ENCODE peak calls at places on chromosomes 2 and 18, in ten cellular contexts. W is MM.1S, B is transverse colon, O is IMR-90, P is kidney epithelial cell, J is right atrium auricular region, G is bronchial epithelial cell, N is pancreas, Y is tibial nerve, X is prostate gland. Z is an unnamed sample. For H3K27me3, the result is how much of the 10 kb centered on the place peaks cover.

GRCh38 chr18:64322189-64322588 is 173.3 kb upstream of the LINC00305 start:
- DNase-seq in W (no peak), B (no peak), O (no peak), P (no peak), J (no peak), G (no peak), N (no peak), Y (no peak), X (no peak), Z (no peak)

GRCh38 chr18:67980241-67980640 is 463.7 kb upstream of the DSEL start:
- DNase-seq in W (peak), B (no peak), O (no peak), P (no peak), J (no peak), G (no peak), N (no peak), Y (no peak), X (no peak), Z (no peak)

GRCh38 chr2:17830053-17831034 is 14.1 kb downstream of the MSGN1 start:
- DNase-seq in W (peak), B (peak), O (peak), P (peak), J (peak), G (peak), N (peak), Y (peak), X (peak), Z (peak)

GRCh38 chr18:13657974-13658373 is 68.4 kb downstream of the FAM210A start:
- DNase-seq in W (no peak), B (no peak), O (no peak), P (no peak), J (no peak), G (no peak), N (no peak), Y (no peak), X (no peak), Z (no peak)

GRCh38 chr2:105188343-105188742 is 53.2 kb upstream of the GPR45 start:
- DNase-seq in W (no peak), B (no peak), O (no peak), P (no peak), J (no peak), G (no peak), N (no peak), Y (no peak), X (no peak), Z (no peak)

GRCh38 chr18:46167971-46168370 is 63.8 kb downstream of the HAUS1 start:
- DNase-seq in W (peak), B (peak), O (no peak), P (no peak), J (no peak), G (no peak), N (no peak), Y (no peak), X (no peak), Z (no peak)

GRCh38 chr2:190600293-190601103 is 48.4 kb upstream of the NAB1 start:
- DNase-seq in W (no peak), B (no peak), O (no peak), P (no peak), J (no peak), G (no peak), N (no peak), Y (no peak), X (no peak), Z (no peak)

GRCh38 chr2:12624911-12625598 is 91.7 kb upstream of the TRIB2 start:
- DNase-seq in W (no peak), B (no peak), O (no peak), P (no peak), J (no peak), G (no peak), N (no peak), Y (no peak), X (no peak), Z (no peak)

GRCh38 chr2:113132622-113133021 is 5.2 kb downstream of the IL1RN start:
- DNase-seq in W (no peak), B (no peak), O (no peak), P (no peak), J (peak), G (no peak), N (no peak), Y (no peak), X (no peak), Z (no peak)

GRCh38 chr2:72127401-72128058 is 20.1 kb downstream of the CYP26B1 start:
- DNase-seq in W (no peak), B (no peak), O (no peak), P (no peak), J (no peak), G (no peak), N (no peak), Y (no peak), X (no peak), Z (no peak)

GRCh38 chr2:205776139-205776538 is 93.8 kb downstream of the NRP2 start:
- DNase-seq in W (peak), B (peak), O (no peak), P (no peak), J (no peak), G (no peak), N (peak), Y (no peak), X (no peak), Z (no peak)

GRCh38 chr2:179461367-179461886 is 196.8 kb upstream of the SESTD1 start:
- DNase-seq in W (no peak), B (no peak), O (no peak), P (no peak), J (no peak), G (no peak), N (no peak), Y (no peak), X (no peak), Z (no peak)

GRCh38 chr2:213148572-213149331 is 2.7 kb downstream of the IKZF2 start:
- DNase-seq in W (no peak), B (no peak), O (no peak), P (no peak), J (no peak), G (no peak), N (no peak), Y (no peak), X (no peak), Z (no peak)

GRCh38 chr18:8426401-8426800 is 182.8 kb upstream of the RAB12 start:
- DNase-seq in W (no peak), B (no peak), O (no peak), P (no peak), J (no peak), G (no peak), N (no peak), Y (no peak), X (no peak), Z (no peak)

GRCh38 chr2:72824224-72824842 is 1.5 kb downstream of the EXOC6B start:
- DNase-seq in W (no peak), B (no peak), O (peak), P (peak), J (no peak), G (peak), N (no peak), Y (no peak), X (no peak), Z (no peak)

GRCh38 chr2:98912221-98912851 is 23.7 kb downstream of the CRACDL start:
- DNase-seq in W (no peak), B (no peak), O (peak), P (peak), J (no peak), G (peak), N (peak), Y (no peak), X (no peak), Z (peak)

GRCh38 chr2:10340593-10340975 is 37.9 kb downstream of the HPCAL1 start:
- DNase-seq in W (no peak), B (no peak), O (no peak), P (no peak), J (no peak), G (no peak), N (no peak), Y (no peak), X (no peak), Z (no peak)

GRCh38 chr18:30970201-30970816 is 72.2 kb downstream of the DSC3 start:
- DNase-seq in W (peak), B (no peak), O (peak), P (no peak), J (no peak), G (peak), N (no peak), Y (no peak), X (peak), Z (no peak)
- TF ChIP-seq CTCF in W (peak), B (peak), O (peak), P (peak), J (peak), G (peak), N (peak), Y (peak), X (peak), Z (no peak)

DNA sequence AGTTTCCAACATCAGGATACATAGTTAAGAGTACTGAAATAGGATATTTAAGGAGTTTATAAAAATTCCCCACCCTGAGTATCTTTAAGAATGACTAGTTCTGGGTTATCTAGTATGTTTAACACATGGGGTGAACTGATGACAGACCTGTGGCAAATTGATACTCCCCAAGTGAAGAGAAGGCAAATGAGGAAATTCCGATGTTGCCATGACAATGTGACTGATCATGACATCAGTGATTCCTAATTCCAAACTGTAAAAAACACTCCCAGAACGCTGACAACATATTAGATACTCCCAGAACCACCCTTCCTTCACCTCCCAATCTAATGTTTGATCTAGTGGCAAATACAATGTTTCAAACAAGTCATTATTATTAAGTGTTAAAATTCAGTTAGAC is 77.6 kb downstream of the RBMS1 start:
- DNase-seq in W (no peak), B (no peak), O (peak), P (no peak), J (no peak), G (peak), N (no peak), Y (no peak), X (no peak), Z (no peak)
- H3K27me3 ChIP-seq in W (under half), B (under half), O (under half), P (under half), J (under half), G (under half), N (under half), Y (under half), X (under half), Z (under half)

GRCh38 chr2:230416061-230416721 is at the start of gene SP100:
- DNase-seq in W (peak), B (peak), O (peak), P (peak), J (peak), G (peak), N (peak), Y (peak), X (peak), Z (peak)

GRCh38 chr2:230418341-230419016 is 2.5 kb downstream of the SP100 start:
- DNase-seq in W (no peak), B (no peak), O (peak), P (no peak), J (no peak), G (peak), N (no peak), Y (no peak), X (no peak), Z (no peak)

GRCh38 chr2:230414302-230414701 is 1.7 kb upstream of the SP100 start:
- DNase-seq in W (no peak), B (no peak), O (no peak), P (no peak), J (no peak), G (peak), N (no peak), Y (no peak), X (no peak), Z (no peak)

GRCh38 chr2:230413465-230413864 is 2.5 kb upstream of the SP100 start:
- DNase-seq in W (peak), B (no peak), O (no peak), P (no peak), J (no peak), G (no peak), N (no peak), Y (no peak), X (no peak), Z (no peak)

DNA sequence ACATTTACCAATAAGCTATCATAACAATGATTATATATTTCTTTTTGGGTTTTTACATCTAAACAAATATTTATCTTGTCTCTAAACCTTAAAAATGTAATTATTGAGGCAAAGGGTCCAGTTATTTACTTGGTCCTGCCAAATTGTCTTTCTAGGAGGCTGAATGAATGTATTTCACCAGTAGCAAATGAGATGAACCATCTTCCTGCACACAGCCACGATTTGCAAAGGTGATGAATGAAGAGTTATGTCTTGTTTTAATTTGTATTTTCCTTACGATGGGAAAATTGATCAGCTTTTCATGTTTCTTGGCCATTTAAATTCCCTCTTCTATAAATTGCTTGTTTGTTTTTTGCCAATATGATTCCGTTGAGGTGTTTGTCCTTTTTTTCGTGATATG is 1.4 kb downstream of the SP100 start:
- DNase-seq in W (no peak), B (no peak), O (no peak), P (no peak), J (no peak), G (no peak), N (no peak), Y (no peak), X (no peak), Z (no peak)
- H3K4me3 ChIP-seq in W (peak), B (peak), O (peak), P (peak), J (peak), G (peak), N (no peak), Y (peak), X (peak), Z (peak)

DNA sequence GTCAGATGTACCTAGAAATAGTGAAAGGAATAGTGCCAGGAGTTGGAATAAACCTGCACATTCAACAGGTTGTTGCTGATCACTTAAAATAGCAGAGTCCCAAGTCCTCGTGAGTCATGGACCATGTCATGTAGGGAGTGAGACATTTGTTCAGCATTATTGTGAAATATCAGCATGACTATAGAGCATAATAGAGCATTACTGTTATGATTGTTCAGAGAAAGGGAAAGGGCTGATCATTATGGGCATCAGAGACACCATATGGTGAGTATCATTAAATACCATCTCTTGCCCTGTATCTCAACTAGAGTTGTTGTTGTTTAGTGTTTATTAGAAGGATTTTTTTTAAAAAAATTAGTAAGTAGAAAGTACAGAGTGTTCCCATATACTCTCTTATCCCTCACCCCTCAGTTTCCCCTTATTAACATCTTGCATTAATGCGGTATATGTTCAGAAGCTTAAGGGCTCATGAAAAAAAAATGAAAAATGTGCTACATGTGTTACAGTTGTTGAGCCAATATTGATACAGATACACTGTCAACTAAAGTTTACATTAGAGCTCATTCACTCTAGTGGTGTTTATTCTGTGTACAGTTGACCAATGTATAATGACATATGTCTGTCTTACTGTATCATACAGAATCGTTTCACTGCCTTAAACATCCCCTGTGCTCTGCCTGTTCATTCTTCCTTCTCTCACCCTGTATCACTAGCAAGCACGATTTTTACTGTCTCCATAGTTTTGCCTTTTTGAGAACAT is 5.7 kb downstream of the ELAC1 start:
- DNase-seq in W (no peak), B (no peak), O (peak), P (no peak), J (no peak), G (peak), N (no peak), Y (no peak), X (no peak), Z (no peak)
- TF ChIP-seq CTCF in W (no peak), B (no peak), O (no peak), P (no peak), J (no peak), G (no peak), N (no peak), Y (no peak), X (no peak), Z (no peak)

GRCh38 chr2:201969938-201970785 is 63.5 kb upstream of the FZD7 start:
- DNase-seq in W (no peak), B (no peak), O (peak), P (no peak), J (no peak), G (no peak), N (no peak), Y (no peak), X (no peak), Z (peak)
- H3K27me3 ChIP-seq in W (under half), B (under half), O (under half), P (under half), J (under half), G (under half), N (under half), Y (under half), X (under half), Z (under half)

GRCh38 chr2:241994086-241994485 is 124.6 kb downstream of the RTP5 start:
- DNase-seq in W (no peak), B (no peak), O (no peak), P (no peak), J (no peak), G (no peak), N (no peak), Y (no peak), X (no peak), Z (no peak)
- H3K4me3 ChIP-seq in W (no peak), B (no peak), O (no peak), P (no peak), J (no peak), G (no peak), N (no peak), Y (no peak), X (no peak), Z (no peak)

GRCh38 chr2:56217106-56217505 is 33.3 kb downstream of the CCDC85A start:
- DNase-seq in W (no peak), B (no peak), O (no peak), P (no peak), J (no peak), G (no peak), N (no peak), Y (no peak), X (no peak), Z (no peak)
- TF ChIP-seq CTCF in W (no peak), B (no peak), O (no peak), P (no peak), J (no peak), G (no peak), N (no peak), Y (no peak), X (no peak), Z (no peak)

GRCh38 chr2:110768591-110768990 is 36.2 kb downstream of the ACOXL start:
- DNase-seq in W (no peak), B (no peak), O (no peak), P (no peak), J (no peak), G (no peak), N (no peak), Y (no peak), X (peak), Z (no peak)
- H3K27me3 ChIP-seq in W (under half), B (under half), O (under half), P (under half), J (under half), G (under half), N (under half), Y (under half), X (under half), Z (under half)

DNA sequence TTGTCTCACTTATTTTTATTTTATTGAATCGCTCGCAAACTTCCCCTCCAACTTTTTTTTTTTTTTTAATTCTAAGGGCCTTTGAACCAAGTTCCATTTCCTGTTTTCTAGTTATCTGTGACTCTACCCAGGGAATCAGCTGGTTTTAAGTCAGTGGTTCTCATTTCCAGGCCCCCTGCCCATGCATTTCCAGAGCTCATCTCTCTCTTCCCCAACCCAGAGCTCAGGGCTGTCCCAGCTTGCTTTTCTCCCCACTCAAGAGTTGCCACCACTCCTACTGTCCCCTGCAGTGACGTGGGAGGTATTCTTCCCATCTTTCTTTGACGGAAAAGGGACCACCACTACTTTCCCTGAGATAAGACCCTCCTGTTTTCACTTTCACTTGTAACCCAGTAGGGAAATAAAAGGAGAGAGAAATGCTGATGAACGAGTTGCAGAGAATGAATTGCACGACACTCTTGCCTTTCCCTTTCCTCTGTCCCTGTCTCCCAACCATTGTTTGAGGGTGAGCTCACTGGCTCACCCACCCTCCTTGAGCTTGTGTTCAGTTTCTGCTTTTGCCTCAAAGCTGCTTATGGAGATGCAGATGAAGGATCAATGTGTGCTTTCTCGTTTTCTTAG is 42.1 kb downstream of the TET3 start:
- DNase-seq in W (no peak), B (no peak), O (no peak), P (no peak), J (no peak), G (no peak), N (no peak), Y (no peak), X (no peak), Z (no peak)
- H3K4me3 ChIP-seq in W (no peak), B (no peak), O (no peak), P (no peak), J (no peak), G (no peak), N (no peak), Y (no peak), X (no peak), Z (no peak)